ENCODE peak calls at places on chromosomes 2 and 18, in seven cellular contexts. N is renal cortical epithelial cell, V is T follicular helper cell, X is HEK293T, P is nucleus accumbens, Y is T-helper 9 cell, I is D341Med. L is an unnamed sample.

GRCh38 chr2:11938196-11938595 is 191.8 kb downstream of the LPIN1 start:
- DNase-seq in N (no peak), V (no peak), X (no peak), P (no peak), Y (no peak), I (no peak), L (peak)

GRCh38 chr2:30147715-30148611 is 1.2 kb downstream of the YPEL5 start:
- DNase-seq in N (no peak), V (peak), X (peak), P (peak), Y (peak), I (peak), L (peak)

GRCh38 chr2:120323214-120323613 is 22.7 kb upstream of the INHBB start:
- DNase-seq in N (no peak), V (no peak), X (no peak), P (no peak), Y (no peak), I (no peak), L (no peak)

GRCh38 chr2:96869281-96869823 is 528 bp downstream of the SEMA4C start:
- DNase-seq in N (peak), V (no peak), X (peak), P (peak), Y (no peak), I (peak), L (peak)

GRCh38 chr2:189222440-189222839 is 42.9 kb upstream of the COL5A2 start:
- DNase-seq in N (peak), V (no peak), X (no peak), P (no peak), Y (no peak), I (no peak), L (peak)

GRCh38 chr2:97885841-97886240 is 109.9 kb downstream of the TMEM131 start:
- DNase-seq in N (no peak), V (no peak), X (no peak), P (no peak), Y (no peak), I (no peak), L (no peak)

GRCh38 chr2:229922449-229923386 is at the start of gene FBXO36:
- DNase-seq in N (peak), V (peak), X (peak), P (peak), Y (peak), I (peak), L (peak)

GRCh38 chr2:121505005-121505404 is 25.7 kb upstream of the RNU4ATAC start:
- DNase-seq in N (peak), V (no peak), X (no peak), P (no peak), Y (no peak), I (no peak), L (no peak)

GRCh38 chr18:56139792-56140254 is 498.6 kb downstream of the TXNL1 start:
- DNase-seq in N (no peak), V (no peak), X (no peak), P (peak), Y (no peak), I (no peak), L (peak)

GRCh38 chr18:74528478-74528877 is 5.8 kb upstream of the CNDP1 start:
- DNase-seq in N (no peak), V (no peak), X (no peak), P (no peak), Y (no peak), I (no peak), L (no peak)

GRCh38 chr18:7414459-7414858 is 152.7 kb upstream of the PTPRM start:
- DNase-seq in N (peak), V (no peak), X (no peak), P (no peak), Y (no peak), I (no peak), L (no peak)

GRCh38 chr18:60020107-60020925 is 120.5 kb downstream of the PMAIP1 start:
- DNase-seq in N (peak), V (no peak), X (no peak), P (no peak), Y (no peak), I (no peak), L (no peak)

GRCh38 chr2:60926751-60927568 is 45.6 kb downstream of the REL start:
- DNase-seq in N (peak), V (no peak), X (no peak), P (no peak), Y (no peak), I (no peak), L (no peak)

GRCh38 chr2:208413931-208414330 is 7.3 kb downstream of the PTH2R start:
- DNase-seq in N (no peak), V (no peak), X (no peak), P (no peak), Y (no peak), I (no peak), L (no peak)

GRCh38 chr2:137202310-137202709 is 437.0 kb downstream of the THSD7B start:
- DNase-seq in N (no peak), V (no peak), X (no peak), P (no peak), Y (no peak), I (no peak), L (no peak)

GRCh38 chr2:63058742-63059433 is 8.3 kb downstream of the OTX1 start:
- DNase-seq in N (no peak), V (no peak), X (no peak), P (no peak), Y (no peak), I (no peak), L (no peak)

GRCh38 chr2:198374375-198375072 is 570.1 kb downstream of the PLCL1 start:
- DNase-seq in N (peak), V (no peak), X (peak), P (no peak), Y (no peak), I (peak), L (no peak)

GRCh38 chr18:44792456-44793080 is 111.9 kb downstream of the SETBP1 start:
- DNase-seq in N (peak), V (no peak), X (no peak), P (no peak), Y (no peak), I (no peak), L (no peak)

GRCh38 chr18:39761273-39761672 is 2193.8 kb upstream of the PIK3C3 start:
- DNase-seq in N (peak), V (no peak), X (no peak), P (no peak), Y (no peak), I (no peak), L (no peak)

GRCh38 chr2:206766057-206766930 is 888 bp downstream of the FASTKD2 start:
- DNase-seq in N (no peak), V (no peak), X (no peak), P (no peak), Y (no peak), I (no peak), L (no peak)

GRCh38 chr2:217387776-217388381 is 528.0 kb upstream of the TNP1 start:
- DNase-seq in N (peak), V (no peak), X (no peak), P (no peak), Y (no peak), I (no peak), L (no peak)

GRCh38 chr18:461762-462161 is 38.7 kb downstream of the COLEC12 start:
- DNase-seq in N (no peak), V (no peak), X (no peak), P (no peak), Y (no peak), I (no peak), L (no peak)

GRCh38 chr18:68985172-68985820 is 187.4 kb downstream of the CCDC102B start:
- DNase-seq in N (no peak), V (no peak), X (no peak), P (no peak), Y (no peak), I (no peak), L (no peak)

GRCh38 chr2:176188218-176188968 is at the start of gene HOXD1:
- DNase-seq in N (peak), V (no peak), X (peak), P (no peak), Y (no peak), I (peak), L (no peak)

GRCh38 chr2:201070966-201071304 is 536 bp downstream of the HYCC2 start:
- DNase-seq in N (peak), V (no peak), X (no peak), P (no peak), Y (no peak), I (peak), L (no peak)

GRCh38 chr2:44952143-44952805 is 10.8 kb downstream of the SIX3 start:
- DNase-seq in N (peak), V (no peak), X (peak), P (no peak), Y (no peak), I (peak), L (peak)

GRCh38 chr18:13235981-13236380 is 17.4 kb downstream of the LDLRAD4 start:
- DNase-seq in N (no peak), V (no peak), X (no peak), P (no peak), Y (no peak), I (no peak), L (no peak)

GRCh38 chr18:34592961-34593382 is 117.1 kb upstream of the DTNA start:
- DNase-seq in N (peak), V (no peak), X (no peak), P (peak), Y (no peak), I (no peak), L (peak)

GRCh38 chr2:149572102-149572953 is 15.2 kb downstream of the MMADHC start:
- DNase-seq in N (no peak), V (no peak), X (no peak), P (no peak), Y (no peak), I (no peak), L (no peak)

GRCh38 chr2:88258208-88258607 is 88.1 kb downstream of the THNSL2 start:
- DNase-seq in N (no peak), V (no peak), X (no peak), P (no peak), Y (no peak), I (no peak), L (no peak)

GRCh38 chr2:28336993-28337627 is 55.5 kb upstream of the FOSL2 start:
- DNase-seq in N (no peak), V (no peak), X (no peak), P (no peak), Y (no peak), I (no peak), L (no peak)

GRCh38 chr2:97724073-97724410 is 10.7 kb downstream of the ZAP70 start:
- DNase-seq in N (no peak), V (no peak), X (no peak), P (no peak), Y (no peak), I (no peak), L (no peak)

GRCh38 chr2:102788880-102789250 is 27.0 kb downstream of the TMEM182 start:
- DNase-seq in N (no peak), V (no peak), X (no peak), P (no peak), Y (no peak), I (no peak), L (no peak)

GRCh38 chr2:26658691-26659346 is 17.7 kb upstream of the CIB4 start:
- DNase-seq in N (no peak), V (no peak), X (no peak), P (no peak), Y (no peak), I (no peak), L (no peak)

GRCh38 chr2:18244840-18245239 is 315.6 kb downstream of the RDH14 start:
- DNase-seq in N (no peak), V (no peak), X (no peak), P (no peak), Y (no peak), I (no peak), L (no peak)

GRCh38 chr2:86249176-86249842 is 50.1 kb downstream of the MRPL35 start:
- DNase-seq in N (peak), V (no peak), X (no peak), P (no peak), Y (no peak), I (no peak), L (no peak)

GRCh38 chr2:72669121-72669520 is 156.7 kb downstream of the EXOC6B start:
- DNase-seq in N (peak), V (no peak), X (no peak), P (no peak), Y (no peak), I (no peak), L (no peak)

GRCh38 chr18:77086656-77087390 is 45.8 kb downstream of the MBP start:
- DNase-seq in N (no peak), V (no peak), X (no peak), P (no peak), Y (no peak), I (no peak), L (no peak)

L was measured in stomach.